ENCODE peak calls at places on chromosomes 2 and 18, in four cellular contexts. One of them, this sample, is unnamed. For H3K9me3 and H3K27me3, the result is how much of the 10 kb centered on the place peaks cover.

GRCh38 chr18:29779096-29779495 is 1263.4 kb downstream of the DSC3 start:
- DNase-seq in adrenal gland: no peak
- DNase-seq in thoracic aorta: no peak
- DNase-seq in heart left ventricle: no peak
- DNase-seq in this sample: no peak

GRCh38 chr2:186695081-186695756 is 1.4 kb downstream of the FAM171B start:
- DNase-seq in adrenal gland: peak
- DNase-seq in thoracic aorta: no peak
- DNase-seq in heart left ventricle: no peak
- DNase-seq in this sample: no peak

GRCh38 chr2:75100011-75100680 is 99.2 kb downstream of the TACR1 start:
- DNase-seq in adrenal gland: no peak
- DNase-seq in thoracic aorta: no peak
- DNase-seq in heart left ventricle: no peak
- DNase-seq in this sample: no peak

GRCh38 chr18:8820701-8821465 is 115.5 kb downstream of the MTCL1 start:
- DNase-seq in adrenal gland: no peak
- DNase-seq in thoracic aorta: no peak
- DNase-seq in heart left ventricle: no peak
- DNase-seq in this sample: no peak

GRCh38 chr2:120395686-120396518 is 50.0 kb downstream of the INHBB start:
- DNase-seq in adrenal gland: no peak
- DNase-seq in thoracic aorta: no peak
- DNase-seq in heart left ventricle: peak
- DNase-seq in this sample: no peak

GRCh38 chr2:111663471-111663951 is 220.5 kb downstream of the ANAPC1 start:
- DNase-seq in adrenal gland: no peak
- DNase-seq in thoracic aorta: no peak
- DNase-seq in heart left ventricle: no peak
- DNase-seq in this sample: no peak

GRCh38 chr2:174797792-174798276 is 33.6 kb upstream of the CHRNA1 start:
- DNase-seq in adrenal gland: no peak
- DNase-seq in thoracic aorta: no peak
- DNase-seq in heart left ventricle: no peak
- DNase-seq in this sample: no peak

GRCh38 chr2:5589183-5589582 is 103.0 kb upstream of the SOX11 start:
- DNase-seq in adrenal gland: no peak
- DNase-seq in thoracic aorta: no peak
- DNase-seq in heart left ventricle: no peak
- DNase-seq in this sample: no peak

GRCh38 chr2:192194065-192194865 is 468 bp downstream of the TMEFF2 start:
- DNase-seq in adrenal gland: no peak
- DNase-seq in thoracic aorta: no peak
- DNase-seq in heart left ventricle: peak
- DNase-seq in this sample: peak

GRCh38 chr2:42971947-42972736 is 179.8 kb upstream of the HAAO start:
- DNase-seq in adrenal gland: no peak
- DNase-seq in thoracic aorta: no peak
- DNase-seq in heart left ventricle: no peak
- DNase-seq in this sample: no peak

GRCh38 chr2:190582761-190583506 is 48.4 kb upstream of the NEMP2 start:
- DNase-seq in adrenal gland: no peak
- DNase-seq in thoracic aorta: no peak
- DNase-seq in heart left ventricle: no peak
- DNase-seq in this sample: no peak

GRCh38 chr2:235287369-235287722 is 206.5 kb upstream of the AGAP1 start:
- DNase-seq in adrenal gland: no peak
- DNase-seq in thoracic aorta: no peak
- DNase-seq in heart left ventricle: no peak
- DNase-seq in this sample: peak

GRCh38 chr2:237291138-237291792 is 122.7 kb downstream of the COL6A3 start:
- DNase-seq in adrenal gland: peak
- DNase-seq in thoracic aorta: peak
- DNase-seq in heart left ventricle: peak
- DNase-seq in this sample: peak

GRCh38 chr18:25876334-25876979 is 214.0 kb downstream of the SS18 start:
- DNase-seq in adrenal gland: no peak
- DNase-seq in thoracic aorta: no peak
- DNase-seq in heart left ventricle: no peak
- DNase-seq in this sample: no peak

GRCh38 chr18:24915547-24915946 is 436.4 kb downstream of the ZNF521 start:
- DNase-seq in adrenal gland: no peak
- DNase-seq in thoracic aorta: no peak
- DNase-seq in heart left ventricle: no peak
- DNase-seq in this sample: no peak

GRCh38 chr2:237314198-237314597 is 99.8 kb downstream of the COL6A3 start:
- DNase-seq in adrenal gland: no peak
- DNase-seq in thoracic aorta: no peak
- DNase-seq in heart left ventricle: no peak
- DNase-seq in this sample: no peak

GRCh38 chr2:207746131-207746530 is 23.6 kb downstream of the FZD5 start:
- DNase-seq in adrenal gland: peak
- DNase-seq in thoracic aorta: no peak
- DNase-seq in heart left ventricle: peak
- DNase-seq in this sample: no peak

GRCh38 chr18:21914739-21915319 is 174.2 kb downstream of the MIB1 start:
- DNase-seq in adrenal gland: peak
- DNase-seq in thoracic aorta: no peak
- DNase-seq in heart left ventricle: peak
- DNase-seq in this sample: no peak

GRCh38 chr2:84071050-84071449 is 388.0 kb downstream of the SUCLG1 start:
- DNase-seq in adrenal gland: no peak
- DNase-seq in thoracic aorta: no peak
- DNase-seq in heart left ventricle: no peak
- DNase-seq in this sample: no peak
- H3K9me3 ChIP-seq in adrenal gland: under half
- H3K9me3 ChIP-seq in thoracic aorta: under half
- H3K9me3 ChIP-seq in heart left ventricle: under half
- H3K9me3 ChIP-seq in this sample: under half

DNA sequence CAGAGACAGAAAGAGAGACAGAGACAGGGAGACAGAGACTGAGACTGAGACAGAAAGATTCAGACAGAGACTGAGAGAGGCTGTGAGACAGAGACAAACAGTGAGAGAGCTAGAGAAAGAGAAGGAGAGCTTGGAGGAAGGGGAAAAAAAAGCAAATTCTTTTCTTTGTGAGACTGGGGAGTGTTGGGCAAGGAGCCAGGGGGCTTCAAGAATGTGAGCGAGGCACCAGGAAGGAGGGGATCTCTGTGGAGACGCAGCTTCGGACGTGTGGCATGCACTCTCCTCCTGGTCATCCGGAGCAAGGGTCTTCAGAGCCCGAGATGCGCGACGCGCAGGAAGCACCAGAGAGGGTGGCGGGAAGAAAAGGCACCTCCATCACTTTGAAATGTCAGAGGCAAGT is 73.2 kb downstream of the MYCN start:
- DNase-seq in adrenal gland: no peak
- DNase-seq in thoracic aorta: no peak
- DNase-seq in heart left ventricle: no peak
- DNase-seq in this sample: no peak
- H3K27me3 ChIP-seq in adrenal gland: under half
- H3K27me3 ChIP-seq in thoracic aorta: under half
- H3K27me3 ChIP-seq in heart left ventricle: under half
- H3K27me3 ChIP-seq in this sample: half or more

DNA sequence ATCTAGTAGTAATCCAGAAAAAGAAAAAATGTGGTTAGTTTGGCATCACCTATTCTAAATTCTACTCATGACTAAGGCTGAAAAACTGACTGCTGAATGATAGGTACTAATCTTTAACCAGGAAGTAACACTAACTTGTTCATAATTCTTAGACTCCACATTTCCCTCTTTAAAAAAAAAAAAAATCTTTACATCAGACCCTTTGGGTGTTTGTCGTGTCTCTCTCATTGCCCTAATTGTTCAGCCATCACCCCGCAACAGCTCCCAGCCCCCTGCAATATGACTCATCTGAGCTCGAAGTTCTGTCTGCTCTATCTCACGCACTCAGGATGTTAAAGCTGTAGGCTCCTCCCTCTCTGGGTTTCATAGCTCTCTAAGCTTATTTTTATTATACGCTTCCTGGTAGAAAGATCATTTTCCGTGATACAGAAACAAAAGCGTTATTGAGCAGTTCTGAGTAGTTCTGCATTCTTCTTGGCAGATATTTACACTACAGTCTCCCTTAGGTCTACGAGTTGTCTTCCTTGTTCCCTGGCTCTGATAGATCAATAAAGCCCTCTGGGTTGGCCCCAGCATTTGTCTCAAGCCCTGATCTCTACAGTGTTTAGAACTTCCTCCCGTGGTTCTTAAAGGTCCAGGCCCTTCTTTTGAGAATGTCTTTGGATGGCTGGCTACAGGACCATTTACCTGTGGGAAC is 95.6 kb downstream of the TNFRSF11A start:
- DNase-seq in adrenal gland: no peak
- DNase-seq in thoracic aorta: no peak
- DNase-seq in heart left ventricle: peak
- DNase-seq in this sample: no peak
- H3K4me3 ChIP-seq in adrenal gland: no peak
- H3K4me3 ChIP-seq in thoracic aorta: peak
- H3K4me3 ChIP-seq in heart left ventricle: peak
- H3K4me3 ChIP-seq in this sample: peak

GRCh38 chr2:224532931-224533330 is 52.2 kb downstream of the CUL3 start:
- DNase-seq in adrenal gland: no peak
- DNase-seq in thoracic aorta: no peak
- DNase-seq in heart left ventricle: no peak
- DNase-seq in this sample: no peak

GRCh38 chr2:224543939-224544338 is 41.2 kb downstream of the CUL3 start:
- DNase-seq in adrenal gland: no peak
- DNase-seq in thoracic aorta: no peak
- DNase-seq in heart left ventricle: no peak
- DNase-seq in this sample: no peak

DNA sequence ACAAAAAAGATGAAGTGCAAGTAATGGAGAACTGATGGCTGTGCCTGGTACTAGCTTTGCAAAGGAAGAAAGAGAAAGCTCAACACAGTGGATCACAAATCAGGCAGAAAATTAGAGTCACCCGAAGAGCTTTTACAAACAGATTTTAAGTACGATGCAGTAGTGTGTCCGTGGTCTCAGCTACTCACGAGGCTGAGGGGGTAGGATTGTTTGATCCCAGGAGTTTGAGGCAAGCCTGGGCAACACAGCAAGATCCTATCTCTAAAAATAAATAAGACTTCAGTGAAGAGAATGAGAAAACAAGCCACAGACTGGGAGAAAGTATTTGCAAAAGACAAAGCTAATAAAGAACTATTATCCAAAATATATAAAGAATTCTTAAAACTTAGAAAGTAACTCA is 46.4 kb downstream of the CUL3 start:
- DNase-seq in adrenal gland: no peak
- DNase-seq in thoracic aorta: no peak
- DNase-seq in heart left ventricle: no peak
- DNase-seq in this sample: no peak
- H3K9me3 ChIP-seq in adrenal gland: under half
- H3K9me3 ChIP-seq in thoracic aorta: under half
- H3K9me3 ChIP-seq in heart left ventricle: under half
- H3K9me3 ChIP-seq in this sample: under half

DNA sequence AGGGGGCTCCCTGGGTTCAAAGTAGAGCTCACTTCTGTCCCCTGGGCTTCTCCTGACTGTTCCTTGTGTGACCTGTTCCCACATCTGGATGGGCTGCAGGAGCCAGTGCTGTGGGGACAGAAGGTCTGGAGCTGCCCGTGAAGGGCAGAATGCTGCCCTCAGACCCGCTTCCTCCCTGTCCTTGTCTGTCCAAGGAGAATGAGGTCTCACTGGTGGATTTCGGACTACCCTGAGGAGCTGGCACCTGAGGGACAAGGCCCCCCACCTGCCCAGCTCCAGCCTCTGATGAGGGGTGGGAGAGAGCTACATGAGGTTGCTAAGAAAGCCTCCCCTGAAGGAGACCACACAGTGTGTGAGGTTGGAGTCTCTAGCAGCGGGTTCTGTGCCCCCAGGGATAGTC is 15.5 kb downstream of the EMX1 start:
- DNase-seq in adrenal gland: no peak
- DNase-seq in thoracic aorta: no peak
- DNase-seq in heart left ventricle: no peak
- DNase-seq in this sample: no peak
- H3K27me3 ChIP-seq in adrenal gland: under half
- H3K27me3 ChIP-seq in thoracic aorta: under half
- H3K27me3 ChIP-seq in heart left ventricle: under half
- H3K27me3 ChIP-seq in this sample: half or more

GRCh38 chr2:70901235-70902066 is 34.2 kb upstream of the ATP6V1B1 start:
- DNase-seq in adrenal gland: no peak
- DNase-seq in thoracic aorta: no peak
- DNase-seq in heart left ventricle: no peak
- DNase-seq in this sample: no peak
- H3K4me3 ChIP-seq in adrenal gland: peak
- H3K4me3 ChIP-seq in thoracic aorta: peak
- H3K4me3 ChIP-seq in heart left ventricle: peak
- H3K4me3 ChIP-seq in this sample: peak

GRCh38 chr2:219658861-219659260 is 31.4 kb downstream of the SLC4A3 start:
- DNase-seq in adrenal gland: no peak
- DNase-seq in thoracic aorta: no peak
- DNase-seq in heart left ventricle: no peak
- DNase-seq in this sample: no peak

GRCh38 chr2:219661955-219662395 is 34.5 kb downstream of the SLC4A3 start:
- DNase-seq in adrenal gland: no peak
- DNase-seq in thoracic aorta: no peak
- DNase-seq in heart left ventricle: no peak
- DNase-seq in this sample: no peak

GRCh38 chr2:219663116-219663762 is 35.8 kb downstream of the SLC4A3 start:
- DNase-seq in adrenal gland: no peak
- DNase-seq in thoracic aorta: no peak
- DNase-seq in heart left ventricle: no peak
- DNase-seq in this sample: no peak

GRCh38 chr2:219662566-219662965 is 35.1 kb downstream of the SLC4A3 start:
- DNase-seq in adrenal gland: no peak
- DNase-seq in thoracic aorta: no peak
- DNase-seq in heart left ventricle: no peak
- DNase-seq in this sample: no peak

DNA sequence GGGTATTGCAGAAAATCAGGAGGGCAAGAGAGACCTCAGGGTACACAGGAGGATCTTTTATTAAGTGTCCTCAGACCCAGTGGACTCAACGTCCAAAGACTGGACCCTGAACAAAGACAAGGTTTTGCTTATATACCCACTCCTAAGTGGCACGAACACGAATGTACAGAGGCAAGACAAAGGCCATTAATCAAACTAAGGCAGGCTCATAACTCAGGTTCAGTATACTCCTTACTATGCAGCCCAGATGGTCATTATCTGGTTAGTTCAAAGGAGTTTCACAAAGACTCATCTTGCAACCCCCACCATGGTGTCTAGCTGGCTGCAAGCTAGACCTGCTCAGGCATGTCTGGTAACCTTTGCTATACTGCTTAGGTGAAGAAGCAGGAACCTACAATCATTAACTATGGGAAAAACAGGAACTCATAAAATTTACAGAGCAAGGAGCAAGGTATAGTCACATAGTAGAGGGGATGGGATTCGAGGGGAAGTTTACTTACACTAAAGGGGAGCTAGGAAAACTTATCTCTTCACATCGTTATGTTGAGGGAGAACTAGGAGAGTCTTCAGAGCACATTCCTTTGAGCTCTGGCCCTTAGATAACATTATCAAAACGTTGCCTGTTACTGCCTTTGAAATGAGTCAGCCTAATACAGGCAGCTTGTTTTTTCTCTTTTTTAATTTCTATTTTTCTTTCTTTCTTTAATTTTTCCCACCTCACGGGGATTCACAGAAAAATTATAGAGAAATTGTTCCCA is 33.9 kb downstream of the SLC4A3 start:
- DNase-seq in adrenal gland: no peak
- DNase-seq in thoracic aorta: no peak
- DNase-seq in heart left ventricle: no peak
- DNase-seq in this sample: no peak
- H3K9me3 ChIP-seq in adrenal gland: under half
- H3K9me3 ChIP-seq in thoracic aorta: under half
- H3K9me3 ChIP-seq in heart left ventricle: under half
- H3K9me3 ChIP-seq in this sample: under half

GRCh38 chr18:1036926-1037325 is 132.3 kb downstream of the ADCYAP1 start:
- DNase-seq in adrenal gland: no peak
- DNase-seq in thoracic aorta: no peak
- DNase-seq in heart left ventricle: no peak
- DNase-seq in this sample: no peak
- H3K27me3 ChIP-seq in adrenal gland: under half
- H3K27me3 ChIP-seq in thoracic aorta: under half
- H3K27me3 ChIP-seq in heart left ventricle: under half
- H3K27me3 ChIP-seq in this sample: under half

This sample was measured in left ventricle myocardium inferior.